ENCODE peak calls at places on chromosomes 11 and 22, in seven cellular contexts. K is right lobe of liver, R is hepatocyte, N is IMR-90, M is tibial artery, V is esophagus squamous epithelium, U is testis. Y is an unnamed sample.

GRCh38 chr11:85114786-85115185 is 512.4 kb downstream of the DLG2 start:
- DNase-seq in K (no peak), R (no peak), N (peak; percentile 54), M (no peak), V (no peak), U (no peak), Y (no peak)

GRCh38 chr11:27865105-27865504 is 164.8 kb upstream of the BDNF start:
- DNase-seq in K (no peak), R (no peak), N (no peak), M (no peak), V (no peak), U (no peak), Y (no peak)

GRCh38 chr22:18032455-18033101 is 8.2 kb upstream of the MICAL3 start:
- DNase-seq in K (no peak), R (no peak), N (peak; percentile 83), M (no peak), V (no peak), U (no peak), Y (no peak)

GRCh38 chr11:118639899-118640298 is 32.5 kb downstream of the PHLDB1 start:
- DNase-seq in K (no peak), R (no peak), N (no peak), M (no peak), V (no peak), U (no peak), Y (no peak)

GRCh38 chr11:44687310-44687842 is 39.4 kb upstream of the TSPAN18 start:
- DNase-seq in K (no peak), R (no peak), N (no peak), M (no peak), V (no peak), U (no peak), Y (no peak)

GRCh38 chr22:50249382-50250248 is 1.4 kb downstream of the HDAC10 start:
- DNase-seq in K (no peak), R (no peak), N (no peak), M (no peak), V (no peak), U (no peak), Y (no peak)

GRCh38 chr22:35804421-35804820 is 86.7 kb downstream of the APOL5 start:
- DNase-seq in K (no peak), R (no peak), N (no peak), M (no peak), V (no peak), U (no peak), Y (no peak)

GRCh38 chr22:49514656-49515055 is 313.0 kb downstream of the BRD1 start:
- DNase-seq in K (no peak), R (no peak), N (no peak), M (no peak), V (no peak), U (no peak), Y (no peak)

GRCh38 chr22:23531966-23532735 is 47.9 kb downstream of the IGLL1 start:
- DNase-seq in K (no peak), R (no peak), N (no peak), M (peak; percentile 47), V (no peak), U (no peak), Y (no peak)

GRCh38 chr11:69437876-69438205 is 43.6 kb upstream of the LINC01488 start:
- DNase-seq in K (no peak), R (no peak), N (no peak), M (no peak), V (no peak), U (no peak), Y (no peak)

GRCh38 chr11:69436041-69436982 is 45.2 kb upstream of the LINC01488 start:
- DNase-seq in K (no peak), R (no peak), N (no peak), M (no peak), V (no peak), U (no peak), Y (no peak)

GRCh38 chr11:69435161-69435990 is 46.1 kb upstream of the LINC01488 start:
- DNase-seq in K (no peak), R (no peak), N (no peak), M (no peak), V (no peak), U (no peak), Y (no peak)

GRCh38 chr11:69438286-69438920 is 43.1 kb upstream of the LINC01488 start:
- DNase-seq in K (no peak), R (no peak), N (no peak), M (no peak), V (no peak), U (no peak), Y (no peak)

GRCh38 chr11:69437001-69437875 is 44.2 kb upstream of the LINC01488 start:
- DNase-seq in K (peak; percentile 49), R (peak; percentile 81), N (no peak), M (no peak), V (no peak), U (no peak), Y (no peak)
- H3K27ac ChIP-seq in K (no peak overlapping the region), R (peak overlapping the region; percentile 88), N (no peak overlapping the region), M (no peak overlapping the region), V (no peak overlapping the region), U (no peak overlapping the region), Y (no peak overlapping the region)

GRCh38 chr11:46125284-46125683 is 4.0 kb upstream of the PHF21A start:
- DNase-seq in K (no peak), R (no peak), N (no peak), M (no peak), V (no peak), U (no peak), Y (no peak)

GRCh38 chr11:46122955-46123354 is 1.7 kb upstream of the PHF21A start:
- DNase-seq in K (no peak), R (peak; percentile 40), N (peak; percentile 53), M (no peak), V (no peak), U (no peak), Y (no peak)

GRCh38 chr11:46129133-46129532 is 7.9 kb upstream of the PHF21A start:
- DNase-seq in K (no peak), R (no peak), N (no peak), M (no peak), V (no peak), U (no peak), Y (no peak)

GRCh38 chr11:46130286-46130937 is 9.2 kb upstream of the PHF21A start:
- DNase-seq in K (no peak), R (no peak), N (no peak), M (no peak), V (no peak), U (no peak), Y (no peak)

DNA sequence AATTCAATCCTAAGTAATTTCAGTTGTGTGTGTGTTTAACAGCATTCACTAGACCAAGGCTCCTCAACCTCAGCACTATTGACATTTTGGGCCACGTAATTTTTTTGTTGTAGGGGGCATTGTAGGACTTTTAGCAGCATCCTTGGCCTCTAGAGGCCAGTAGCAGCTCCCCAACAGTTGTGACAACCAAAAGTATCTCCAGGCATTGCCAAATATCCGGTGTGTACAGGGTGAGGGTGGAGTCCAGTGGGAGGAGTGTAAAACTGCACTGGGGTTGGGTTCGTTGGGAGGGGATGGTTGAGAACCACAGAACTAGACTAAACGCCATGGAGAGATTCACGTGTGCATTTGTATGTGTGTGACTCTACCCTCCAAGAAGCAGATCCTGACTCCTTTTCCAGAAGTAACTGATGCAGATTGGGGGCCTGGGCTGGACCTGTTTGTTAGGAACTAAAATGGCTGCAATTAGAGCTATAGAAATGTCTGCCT is 5.9 kb upstream of the PHF21A start:
- DNase-seq in K (peak; percentile 27), R (no peak), N (peak; percentile 49), M (no peak), V (no peak), U (no peak), Y (no peak)
- TF ChIP-seq CTCF in K (peak; percentile 32), R (peak; percentile 18), N (peak; percentile 39), M (no peak), V (no peak), U (no peak), Y (peak; percentile 13)

DNA sequence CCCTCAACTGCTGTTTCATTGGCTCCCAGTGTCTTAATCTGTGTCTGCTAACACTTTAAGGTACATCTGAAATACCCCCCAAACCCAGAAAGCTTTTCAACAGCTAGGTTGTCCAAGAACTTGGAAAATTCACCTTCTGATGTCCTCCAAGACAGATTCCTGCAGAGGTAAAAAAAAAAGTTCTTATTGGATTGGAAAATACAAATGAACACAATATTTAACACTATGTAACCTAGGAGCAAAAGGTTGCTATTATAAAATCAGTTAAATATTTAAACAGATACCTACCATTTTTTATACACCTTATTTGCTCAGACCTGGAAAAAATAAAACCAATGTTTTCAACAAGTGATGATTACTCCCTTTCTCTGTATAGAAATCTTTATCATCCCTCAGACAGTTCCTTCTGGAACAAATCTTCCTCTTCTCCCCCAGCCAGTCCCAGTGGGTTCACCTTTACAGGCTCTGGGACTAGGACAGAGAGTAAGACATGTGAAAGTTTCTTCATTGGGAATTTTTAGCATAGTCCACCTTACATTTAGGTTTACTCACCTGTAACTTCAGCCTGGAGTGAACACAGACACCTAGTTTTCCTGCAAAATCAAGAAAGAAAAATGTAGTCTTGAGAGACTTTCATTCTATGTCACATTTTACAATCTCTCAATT is 13.3 kb upstream of the WDR74 start:
- DNase-seq in K (no peak), R (no peak), N (no peak), M (no peak), V (no peak), U (no peak), Y (no peak)
- H3K27ac ChIP-seq in K (no peak overlapping the region), R (no peak overlapping the region), N (no peak overlapping the region), M (no peak overlapping the region), V (no peak overlapping the region), U (no peak overlapping the region), Y (no peak overlapping the region)

DNA sequence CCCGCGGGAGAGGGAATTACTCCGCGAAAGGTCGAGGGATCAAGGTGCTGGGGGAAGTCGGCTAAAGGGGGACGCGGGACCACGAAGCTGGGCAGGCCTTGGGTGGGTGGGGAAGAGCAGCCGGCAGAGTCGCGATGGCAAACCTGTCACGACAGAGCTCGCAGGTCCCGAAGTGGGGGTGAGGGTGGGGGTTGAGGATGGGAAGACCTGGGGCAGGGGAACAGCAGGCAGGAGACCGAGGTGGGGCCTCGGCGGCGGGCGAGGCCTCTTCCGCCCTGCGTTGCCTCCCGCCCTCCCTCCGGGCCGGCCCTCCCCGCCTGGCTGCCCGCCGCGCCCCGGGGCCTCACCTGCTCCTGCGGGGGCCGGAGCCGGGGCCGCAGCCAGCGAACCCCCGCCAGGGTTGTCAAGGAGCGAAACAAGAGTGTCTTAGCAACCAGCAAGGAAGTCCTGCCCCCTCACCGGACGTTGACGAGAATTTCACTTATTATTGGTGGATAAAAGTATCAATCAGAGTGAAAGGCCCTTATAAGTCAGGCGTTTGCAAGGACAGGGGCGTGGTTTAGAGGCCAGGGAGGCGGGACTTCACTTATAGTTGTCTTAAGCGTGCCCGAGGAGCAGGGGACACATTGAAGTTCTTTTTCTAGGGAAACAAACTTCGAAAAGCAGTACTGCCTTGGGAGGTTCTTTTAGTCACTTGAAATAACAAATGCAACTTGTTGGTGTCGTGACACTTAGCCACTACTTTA is at the start of gene DNAL4:
- DNase-seq in K (peak; percentile 91), R (peak; percentile 98), N (peak; percentile 98), M (peak; percentile 98), V (peak; percentile 72), U (peak; percentile 99), Y (peak; percentile 98)
- TF ChIP-seq CTCF in K (no peak), R (no peak), N (no peak), M (no peak), V (no peak), U (no peak), Y (no peak)

GRCh38 chr22:43301866-43302265 is 41.3 kb downstream of the SCUBE1 start:
- DNase-seq in K (no peak), R (no peak), N (no peak), M (no peak), V (no peak), U (no peak), Y (no peak)
- H3K27ac ChIP-seq in K (no peak overlapping the region), R (no peak overlapping the region), N (no peak overlapping the region), M (peak overlapping the region; percentile 28), V (peak overlapping the region; percentile 53), U (peak overlapping the region; percentile 70), Y (peak overlapping the region; percentile 25)

Y was measured in ascending aorta.